ENCODE peak calls at places on chromosome 19, in ten cellular contexts. One of them, this sample, is unnamed.

GRCh38 chr19:31415322-31415721 is 66.1 kb upstream of the TSHZ3 start:
- DNase-seq in neural progenitor cell: no peak
- DNase-seq in fibroblast of mammary gland: no peak
- DNase-seq in BE2C: no peak
- DNase-seq in lung: no peak
- DNase-seq in LNCaP clone FGC: no peak
- DNase-seq in K562: no peak
- DNase-seq in GM10248: no peak
- DNase-seq in cardiac muscle cell: no peak
- DNase-seq in mucosa of descending colon: no peak
- DNase-seq in this sample: no peak

GRCh38 chr19:4967738-4968461 is 1.0 kb upstream of the KDM4B start:
- DNase-seq in neural progenitor cell: peak
- DNase-seq in fibroblast of mammary gland: peak
- DNase-seq in BE2C: no peak
- DNase-seq in lung: no peak
- DNase-seq in LNCaP clone FGC: no peak
- DNase-seq in K562: no peak
- DNase-seq in GM10248: no peak
- DNase-seq in cardiac muscle cell: peak
- DNase-seq in mucosa of descending colon: no peak
- DNase-seq in this sample: peak

GRCh38 chr19:27974082-27974513 is 1238.9 kb downstream of the UQCRFS1 start:
- DNase-seq in neural progenitor cell: peak
- DNase-seq in fibroblast of mammary gland: peak
- DNase-seq in BE2C: no peak
- DNase-seq in lung: no peak
- DNase-seq in LNCaP clone FGC: no peak
- DNase-seq in K562: peak
- DNase-seq in GM10248: peak
- DNase-seq in cardiac muscle cell: peak
- DNase-seq in mucosa of descending colon: peak
- DNase-seq in this sample: peak

GRCh38 chr19:5137571-5138124 is 168.7 kb downstream of the KDM4B start:
- DNase-seq in neural progenitor cell: peak
- DNase-seq in fibroblast of mammary gland: no peak
- DNase-seq in BE2C: no peak
- DNase-seq in lung: no peak
- DNase-seq in LNCaP clone FGC: no peak
- DNase-seq in K562: no peak
- DNase-seq in GM10248: no peak
- DNase-seq in cardiac muscle cell: no peak
- DNase-seq in mucosa of descending colon: no peak
- DNase-seq in this sample: peak

GRCh38 chr19:46423194-46423593 is 5.5 kb downstream of the PNMA8C start:
- DNase-seq in neural progenitor cell: no peak
- DNase-seq in fibroblast of mammary gland: no peak
- DNase-seq in BE2C: no peak
- DNase-seq in lung: no peak
- DNase-seq in LNCaP clone FGC: no peak
- DNase-seq in K562: no peak
- DNase-seq in GM10248: no peak
- DNase-seq in cardiac muscle cell: no peak
- DNase-seq in mucosa of descending colon: no peak
- DNase-seq in this sample: no peak

GRCh38 chr19:46721269-46722003 is 4.5 kb upstream of the PRKD2 start:
- DNase-seq in neural progenitor cell: peak
- DNase-seq in fibroblast of mammary gland: no peak
- DNase-seq in BE2C: no peak
- DNase-seq in lung: no peak
- DNase-seq in LNCaP clone FGC: no peak
- DNase-seq in K562: peak
- DNase-seq in GM10248: no peak
- DNase-seq in cardiac muscle cell: no peak
- DNase-seq in mucosa of descending colon: no peak
- DNase-seq in this sample: no peak

GRCh38 chr19:57708641-57709354 is at the start of gene ZNF154:
- DNase-seq in neural progenitor cell: peak
- DNase-seq in fibroblast of mammary gland: peak
- DNase-seq in BE2C: no peak
- DNase-seq in lung: peak
- DNase-seq in LNCaP clone FGC: no peak
- DNase-seq in K562: no peak
- DNase-seq in GM10248: peak
- DNase-seq in cardiac muscle cell: peak
- DNase-seq in mucosa of descending colon: peak
- DNase-seq in this sample: peak

GRCh38 chr19:29506619-29506911 is 19.2 kb upstream of the VSTM2B start:
- DNase-seq in neural progenitor cell: no peak
- DNase-seq in fibroblast of mammary gland: no peak
- DNase-seq in BE2C: no peak
- DNase-seq in lung: no peak
- DNase-seq in LNCaP clone FGC: no peak
- DNase-seq in K562: no peak
- DNase-seq in GM10248: no peak
- DNase-seq in cardiac muscle cell: no peak
- DNase-seq in mucosa of descending colon: no peak
- DNase-seq in this sample: no peak

GRCh38 chr19:38452430-38453366 is 19.2 kb downstream of the RYR1 start:
- DNase-seq in neural progenitor cell: peak
- DNase-seq in fibroblast of mammary gland: no peak
- DNase-seq in BE2C: peak
- DNase-seq in lung: no peak
- DNase-seq in LNCaP clone FGC: no peak
- DNase-seq in K562: peak
- DNase-seq in GM10248: no peak
- DNase-seq in cardiac muscle cell: no peak
- DNase-seq in mucosa of descending colon: peak
- DNase-seq in this sample: peak

GRCh38 chr19:35241417-35241816 is 7.4 kb upstream of the LSR start:
- DNase-seq in neural progenitor cell: no peak
- DNase-seq in fibroblast of mammary gland: no peak
- DNase-seq in BE2C: no peak
- DNase-seq in lung: no peak
- DNase-seq in LNCaP clone FGC: no peak
- DNase-seq in K562: no peak
- DNase-seq in GM10248: no peak
- DNase-seq in cardiac muscle cell: no peak
- DNase-seq in mucosa of descending colon: no peak
- DNase-seq in this sample: no peak

GRCh38 chr19:43675269-43675879 is 5.4 kb upstream of the PLAUR start:
- DNase-seq in neural progenitor cell: no peak
- DNase-seq in fibroblast of mammary gland: peak
- DNase-seq in BE2C: no peak
- DNase-seq in lung: peak
- DNase-seq in LNCaP clone FGC: peak
- DNase-seq in K562: no peak
- DNase-seq in GM10248: peak
- DNase-seq in cardiac muscle cell: peak
- DNase-seq in mucosa of descending colon: peak
- DNase-seq in this sample: no peak

DNA sequence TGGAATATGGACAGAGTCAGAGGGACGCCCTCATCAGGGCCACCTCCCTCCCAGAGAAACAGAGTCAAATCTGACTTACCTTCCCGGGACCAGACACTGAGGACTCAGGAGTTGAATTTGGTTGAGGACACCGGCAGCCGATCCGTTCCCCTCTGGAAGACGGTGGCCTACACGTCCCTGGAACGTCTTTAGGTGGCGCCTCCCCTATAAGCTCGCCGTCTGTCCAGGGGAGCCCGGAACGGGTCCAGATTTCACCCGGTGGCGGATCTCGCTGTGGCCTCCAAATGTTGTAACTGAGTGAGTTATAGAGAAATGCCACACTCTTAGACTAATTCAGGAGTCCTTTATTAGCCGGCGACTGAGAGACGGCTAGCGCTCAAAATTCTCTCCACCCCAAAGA is 9.0 kb downstream of the TNFSF14 start:
- DNase-seq in neural progenitor cell: peak
- DNase-seq in fibroblast of mammary gland: no peak
- DNase-seq in BE2C: no peak
- DNase-seq in lung: no peak
- DNase-seq in LNCaP clone FGC: no peak
- DNase-seq in K562: no peak
- DNase-seq in GM10248: no peak
- DNase-seq in cardiac muscle cell: no peak
- DNase-seq in mucosa of descending colon: no peak
- DNase-seq in this sample: no peak
- TF ChIP-seq CTCF in neural progenitor cell: no peak
- TF ChIP-seq CTCF in fibroblast of mammary gland: no peak
- TF ChIP-seq CTCF in BE2C: no peak
- TF ChIP-seq CTCF in lung: no peak
- TF ChIP-seq CTCF in LNCaP clone FGC: no peak
- TF ChIP-seq CTCF in K562: peak
- TF ChIP-seq CTCF in GM10248: no peak
- TF ChIP-seq CTCF in cardiac muscle cell: peak
- TF ChIP-seq CTCF in mucosa of descending colon: no peak
- TF ChIP-seq CTCF in this sample: no peak

GRCh38 chr19:2199215-2199614 is 35.5 kb downstream of the DOT1L start:
- DNase-seq in neural progenitor cell: peak
- DNase-seq in fibroblast of mammary gland: no peak
- DNase-seq in BE2C: peak
- DNase-seq in lung: no peak
- DNase-seq in LNCaP clone FGC: no peak
- DNase-seq in K562: peak
- DNase-seq in GM10248: no peak
- DNase-seq in cardiac muscle cell: no peak
- DNase-seq in mucosa of descending colon: no peak
- DNase-seq in this sample: no peak
- TF ChIP-seq CTCF in neural progenitor cell: peak
- TF ChIP-seq CTCF in fibroblast of mammary gland: no peak
- TF ChIP-seq CTCF in BE2C: peak
- TF ChIP-seq CTCF in lung: no peak
- TF ChIP-seq CTCF in LNCaP clone FGC: peak
- TF ChIP-seq CTCF in K562: peak
- TF ChIP-seq CTCF in GM10248: peak
- TF ChIP-seq CTCF in cardiac muscle cell: peak
- TF ChIP-seq CTCF in mucosa of descending colon: no peak
- TF ChIP-seq CTCF in this sample: no peak

DNA sequence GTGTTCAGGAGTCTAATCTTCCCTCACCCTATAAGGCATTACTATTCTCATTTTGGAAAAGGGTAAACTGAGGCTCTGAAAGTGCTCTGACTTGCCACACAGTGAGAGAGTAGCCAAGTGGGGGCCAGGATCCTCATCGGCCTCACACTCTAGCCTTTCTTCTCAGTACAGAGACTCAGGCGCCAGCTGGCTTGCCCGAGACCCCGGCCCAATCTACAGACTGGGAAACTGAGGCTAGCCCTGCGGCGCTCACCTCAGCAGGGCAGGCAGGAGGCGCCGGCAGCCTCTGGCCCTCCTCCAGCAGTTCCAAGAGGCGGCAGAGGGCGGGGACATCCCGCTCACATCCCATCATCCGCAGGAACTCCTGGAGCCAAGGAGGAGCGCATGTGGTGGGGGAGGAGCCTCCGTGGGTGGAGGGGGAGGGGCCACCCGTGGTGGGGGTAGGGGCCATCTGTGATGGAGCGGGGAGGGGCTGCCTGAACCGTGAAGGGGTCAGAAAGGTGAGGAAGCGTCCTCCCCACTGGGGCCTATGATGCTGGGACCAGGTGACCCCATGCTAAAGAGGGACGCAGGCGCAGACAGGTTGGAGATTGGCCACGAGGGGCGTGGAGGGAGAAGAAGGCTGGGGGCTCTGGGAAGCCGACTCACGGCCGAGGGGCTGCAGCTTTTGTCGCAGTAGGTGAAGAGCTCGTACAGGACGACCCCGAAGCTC is 8.7 kb upstream of the INSL3 start:
- DNase-seq in neural progenitor cell: peak
- DNase-seq in fibroblast of mammary gland: peak
- DNase-seq in BE2C: peak
- DNase-seq in lung: no peak
- DNase-seq in LNCaP clone FGC: no peak
- DNase-seq in K562: peak
- DNase-seq in GM10248: no peak
- DNase-seq in cardiac muscle cell: peak
- DNase-seq in mucosa of descending colon: peak
- DNase-seq in this sample: no peak
- TF ChIP-seq CTCF in neural progenitor cell: peak
- TF ChIP-seq CTCF in fibroblast of mammary gland: no peak
- TF ChIP-seq CTCF in BE2C: peak
- TF ChIP-seq CTCF in lung: no peak
- TF ChIP-seq CTCF in LNCaP clone FGC: no peak
- TF ChIP-seq CTCF in K562: peak
- TF ChIP-seq CTCF in GM10248: no peak
- TF ChIP-seq CTCF in cardiac muscle cell: no peak
- TF ChIP-seq CTCF in mucosa of descending colon: no peak
- TF ChIP-seq CTCF in this sample: no peak

GRCh38 chr19:7328647-7329046 is 20.1 kb upstream of the ARHGEF18 start:
- DNase-seq in neural progenitor cell: no peak
- DNase-seq in fibroblast of mammary gland: no peak
- DNase-seq in BE2C: no peak
- DNase-seq in lung: no peak
- DNase-seq in LNCaP clone FGC: no peak
- DNase-seq in K562: no peak
- DNase-seq in GM10248: peak
- DNase-seq in cardiac muscle cell: no peak
- DNase-seq in mucosa of descending colon: no peak
- DNase-seq in this sample: no peak
- TF ChIP-seq CTCF in neural progenitor cell: no peak
- TF ChIP-seq CTCF in fibroblast of mammary gland: no peak
- TF ChIP-seq CTCF in BE2C: no peak
- TF ChIP-seq CTCF in lung: no peak
- TF ChIP-seq CTCF in LNCaP clone FGC: no peak
- TF ChIP-seq CTCF in K562: no peak
- TF ChIP-seq CTCF in GM10248: peak
- TF ChIP-seq CTCF in cardiac muscle cell: no peak
- TF ChIP-seq CTCF in mucosa of descending colon: no peak
- TF ChIP-seq CTCF in this sample: no peak

GRCh38 chr19:8680676-8681344 is 17.8 kb downstream of the ACTL9 start:
- DNase-seq in neural progenitor cell: no peak
- DNase-seq in fibroblast of mammary gland: no peak
- DNase-seq in BE2C: no peak
- DNase-seq in lung: no peak
- DNase-seq in LNCaP clone FGC: no peak
- DNase-seq in K562: no peak
- DNase-seq in GM10248: no peak
- DNase-seq in cardiac muscle cell: no peak
- DNase-seq in mucosa of descending colon: no peak
- DNase-seq in this sample: no peak
- TF ChIP-seq CTCF in neural progenitor cell: no peak
- TF ChIP-seq CTCF in fibroblast of mammary gland: no peak
- TF ChIP-seq CTCF in BE2C: no peak
- TF ChIP-seq CTCF in lung: no peak
- TF ChIP-seq CTCF in LNCaP clone FGC: no peak
- TF ChIP-seq CTCF in K562: no peak
- TF ChIP-seq CTCF in GM10248: no peak
- TF ChIP-seq CTCF in cardiac muscle cell: no peak
- TF ChIP-seq CTCF in mucosa of descending colon: no peak
- TF ChIP-seq CTCF in this sample: no peak